ENCODE peak calls at places on chromosomes 6 and 20, in six cellular contexts. One of them, this sample, is unnamed.

GRCh38 chr6:75631847-75632246 is 30.2 kb downstream of the SENP6 start:
- ATAC-seq in GM12878: no peak
- ATAC-seq in upper lobe of left lung: no peak
- ATAC-seq in K562: peak; percentile 63
- ATAC-seq in HepG2: no peak
- ATAC-seq in Panc1: no peak
- ATAC-seq in this sample: no peak

GRCh38 chr6:36954262-36954931 is at the start of gene PI16:
- ATAC-seq in K562: peak; percentile 88
- ATAC-seq in GM12878: no peak
- ATAC-seq in upper lobe of left lung: peak; percentile 78
- ATAC-seq in Panc1: no peak
- ATAC-seq in HepG2: peak; percentile 28
- ATAC-seq in this sample: peak; percentile 64

GRCh38 chr6:151452750-151453427 is 963 bp upstream of the RMND1 start:
- ATAC-seq in Panc1: no peak
- ATAC-seq in upper lobe of left lung: peak; percentile 64
- ATAC-seq in HepG2: no peak
- ATAC-seq in K562: peak; percentile 59
- ATAC-seq in GM12878: no peak
- ATAC-seq in this sample: peak; percentile 20

GRCh38 chr6:129138739-129139405 is 255.9 kb downstream of the LAMA2 start:
- ATAC-seq in GM12878: no peak
- ATAC-seq in upper lobe of left lung: peak; percentile 46
- ATAC-seq in Panc1: no peak
- ATAC-seq in K562: no peak
- ATAC-seq in HepG2: no peak
- ATAC-seq in this sample: peak; percentile 88

GRCh38 chr6:117137711-117138110 is 127.6 kb upstream of the VGLL2 start:
- ATAC-seq in K562: no peak
- ATAC-seq in Panc1: no peak
- ATAC-seq in HepG2: no peak
- ATAC-seq in upper lobe of left lung: no peak
- ATAC-seq in GM12878: no peak
- ATAC-seq in this sample: no peak

GRCh38 chr20:31967830-31968249 is at the start of gene XKR7:
- ATAC-seq in HepG2: no peak
- ATAC-seq in K562: peak; percentile 25
- ATAC-seq in upper lobe of left lung: no peak
- ATAC-seq in GM12878: no peak
- ATAC-seq in Panc1: peak; percentile 26
- ATAC-seq in this sample: no peak

GRCh38 chr20:25605146-25605545 is 18.7 kb downstream of the NANP start:
- ATAC-seq in HepG2: no peak
- ATAC-seq in K562: no peak
- ATAC-seq in Panc1: no peak
- ATAC-seq in upper lobe of left lung: peak; percentile 39
- ATAC-seq in GM12878: no peak
- ATAC-seq in this sample: no peak

GRCh38 chr6:55137925-55138324 is 36.4 kb upstream of the HCRTR2 start:
- ATAC-seq in Panc1: no peak
- ATAC-seq in HepG2: no peak
- ATAC-seq in K562: no peak
- ATAC-seq in upper lobe of left lung: no peak
- ATAC-seq in GM12878: no peak
- ATAC-seq in this sample: no peak

GRCh38 chr20:35629432-35630145 is 14.0 kb downstream of the SPAG4 start:
- ATAC-seq in upper lobe of left lung: no peak
- ATAC-seq in K562: no peak
- ATAC-seq in HepG2: no peak
- ATAC-seq in GM12878: no peak
- ATAC-seq in Panc1: no peak
- ATAC-seq in this sample: no peak

GRCh38 chr6:32982702-32983492 is 14.5 kb downstream of the BRD2 start:
- ATAC-seq in K562: peak; percentile 2
- ATAC-seq in HepG2: peak; percentile 24
- ATAC-seq in Panc1: peak; percentile 18
- ATAC-seq in GM12878: peak; percentile 3
- ATAC-seq in upper lobe of left lung: no peak
- ATAC-seq in this sample: no peak

GRCh38 chr20:44768854-44769480 is 23.3 kb downstream of the KCNK15 start:
- ATAC-seq in HepG2: no peak
- ATAC-seq in K562: no peak
- ATAC-seq in upper lobe of left lung: no peak
- ATAC-seq in Panc1: no peak
- ATAC-seq in GM12878: no peak
- ATAC-seq in this sample: no peak

GRCh38 chr6:112141707-112142106 is 54.3 kb downstream of the FAM229B start:
- ATAC-seq in K562: no peak
- ATAC-seq in Panc1: no peak
- ATAC-seq in upper lobe of left lung: no peak
- ATAC-seq in GM12878: no peak
- ATAC-seq in HepG2: no peak
- ATAC-seq in this sample: no peak

GRCh38 chr6:12516070-12516469 is 200.5 kb upstream of the PHACTR1 start:
- ATAC-seq in HepG2: peak; percentile 60
- ATAC-seq in GM12878: peak; percentile 84
- ATAC-seq in K562: no peak
- ATAC-seq in Panc1: peak; percentile 53
- ATAC-seq in upper lobe of left lung: peak; percentile 42
- ATAC-seq in this sample: peak; percentile 36

GRCh38 chr6:142975272-142975805 is 30.4 kb upstream of the HIVEP2 start:
- ATAC-seq in Panc1: no peak
- ATAC-seq in K562: peak; percentile 88
- ATAC-seq in GM12878: no peak
- ATAC-seq in HepG2: peak; percentile 92
- ATAC-seq in upper lobe of left lung: no peak
- ATAC-seq in this sample: no peak

GRCh38 chr6:157748839-157749571 is 74.0 kb upstream of the SNX9 start:
- ATAC-seq in HepG2: no peak
- ATAC-seq in GM12878: no peak
- ATAC-seq in K562: no peak
- ATAC-seq in Panc1: no peak
- ATAC-seq in upper lobe of left lung: no peak
- ATAC-seq in this sample: no peak

GRCh38 chr6:145829950-145830349 is 15.4 kb upstream of the FBXO30 start:
- ATAC-seq in upper lobe of left lung: no peak
- ATAC-seq in GM12878: no peak
- ATAC-seq in HepG2: no peak
- ATAC-seq in K562: no peak
- ATAC-seq in Panc1: no peak
- ATAC-seq in this sample: no peak

GRCh38 chr6:19465760-19466159 is 371.4 kb upstream of the ID4 start:
- ATAC-seq in Panc1: peak; percentile 75
- ATAC-seq in upper lobe of left lung: peak; percentile 40
- ATAC-seq in HepG2: no peak
- ATAC-seq in GM12878: no peak
- ATAC-seq in K562: no peak
- ATAC-seq in this sample: peak; percentile 55

GRCh38 chr6:133297657-133298056 is 56.5 kb downstream of the EYA4 start:
- ATAC-seq in K562: no peak
- ATAC-seq in HepG2: no peak
- ATAC-seq in GM12878: no peak
- ATAC-seq in upper lobe of left lung: no peak
- ATAC-seq in Panc1: no peak
- ATAC-seq in this sample: no peak

GRCh38 chr6:134840086-134840485 is 109.8 kb downstream of the ALDH8A1 start:
- ATAC-seq in Panc1: no peak
- ATAC-seq in HepG2: peak; percentile 78
- ATAC-seq in GM12878: no peak
- ATAC-seq in K562: no peak
- ATAC-seq in upper lobe of left lung: no peak
- ATAC-seq in this sample: no peak

DNA sequence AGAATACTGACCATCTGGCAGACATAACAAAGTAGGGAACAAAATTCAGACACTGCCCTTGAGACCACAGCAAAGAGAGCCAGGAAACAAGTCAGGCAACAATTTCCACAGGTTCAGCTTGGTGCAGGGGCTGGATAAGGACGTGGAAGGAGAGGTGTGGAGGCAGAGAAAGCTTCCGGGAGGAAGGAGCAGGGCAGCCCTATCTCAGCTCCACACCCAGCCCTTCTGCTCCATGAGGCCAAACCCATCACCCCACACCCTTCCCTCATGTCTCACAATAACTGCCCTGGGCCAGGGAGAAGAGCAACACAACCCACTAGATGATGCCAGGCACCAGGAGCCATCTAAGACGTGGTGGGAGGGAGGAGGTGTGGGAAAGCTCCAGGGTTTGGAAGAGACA is 5.8 kb downstream of the SNHG17 start:
- ATAC-seq in K562: no peak
- ATAC-seq in GM12878: no peak
- ATAC-seq in Panc1: no peak
- ATAC-seq in HepG2: no peak
- ATAC-seq in upper lobe of left lung: no peak
- ATAC-seq in this sample: no peak
- TF ChIP-seq POLR2AphosphoS5 in K562: no peak
- TF ChIP-seq POLR2AphosphoS5 in GM12878: peak; percentile 33
- TF ChIP-seq POLR2AphosphoS5 in Panc1: no peak
- TF ChIP-seq POLR2AphosphoS5 in HepG2: no peak
- TF ChIP-seq POLR2AphosphoS5 in upper lobe of left lung: no peak
- TF ChIP-seq POLR2AphosphoS5 in this sample: no peak

DNA sequence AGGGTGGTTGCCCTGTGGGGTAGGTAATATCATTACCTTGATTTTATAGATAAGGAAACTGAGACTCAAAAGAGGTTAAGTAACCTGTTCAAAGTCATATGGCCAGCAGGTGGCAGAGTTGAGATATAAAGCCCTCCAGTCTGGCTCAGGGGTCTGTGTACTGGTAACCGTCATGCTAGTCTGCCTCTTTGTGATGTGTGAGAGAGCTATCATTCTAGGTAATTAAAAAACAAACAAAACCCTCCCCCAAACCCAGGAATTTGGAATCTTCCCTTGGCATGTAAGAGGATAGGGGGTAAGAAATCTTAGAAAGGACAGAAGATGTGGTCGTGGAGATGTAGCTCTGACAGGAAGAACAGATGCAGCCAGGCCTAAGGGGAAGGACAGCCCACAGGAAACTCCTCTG is 206.0 kb downstream of the CDC5L start:
- ATAC-seq in upper lobe of left lung: peak; percentile 56
- ATAC-seq in Panc1: peak; percentile 84
- ATAC-seq in GM12878: peak; percentile 93
- ATAC-seq in K562: peak; percentile 90
- ATAC-seq in HepG2: peak; percentile 84
- ATAC-seq in this sample: no peak
- TF ChIP-seq CTCF in upper lobe of left lung: no peak
- TF ChIP-seq CTCF in Panc1: peak; percentile 82
- TF ChIP-seq CTCF in GM12878: peak; percentile 56
- TF ChIP-seq CTCF in K562: peak; percentile 63
- TF ChIP-seq CTCF in HepG2: peak; percentile 66
- TF ChIP-seq CTCF in this sample: peak; percentile 45

GRCh38 chr20:63782051-63782471 is 42.5 kb downstream of the SLC2A4RG start:
- ATAC-seq in upper lobe of left lung: no peak
- ATAC-seq in HepG2: peak; percentile 84
- ATAC-seq in Panc1: no peak
- ATAC-seq in GM12878: peak; percentile 95
- ATAC-seq in K562: peak; percentile 48
- ATAC-seq in this sample: no peak

GRCh38 chr20:63785646-63786255 is 45.3 kb downstream of the ZBTB46 start:
- ATAC-seq in HepG2: no peak
- ATAC-seq in K562: no peak
- ATAC-seq in upper lobe of left lung: no peak
- ATAC-seq in GM12878: no peak
- ATAC-seq in Panc1: no peak
- ATAC-seq in this sample: no peak

GRCh38 chr20:63781181-63781580 is 41.6 kb downstream of the SLC2A4RG start:
- ATAC-seq in Panc1: no peak
- ATAC-seq in HepG2: no peak
- ATAC-seq in upper lobe of left lung: no peak
- ATAC-seq in GM12878: no peak
- ATAC-seq in K562: no peak
- ATAC-seq in this sample: no peak

GRCh38 chr20:63783970-63784369 is 44.4 kb downstream of the SLC2A4RG start:
- ATAC-seq in GM12878: no peak
- ATAC-seq in HepG2: no peak
- ATAC-seq in K562: no peak
- ATAC-seq in upper lobe of left lung: no peak
- ATAC-seq in Panc1: no peak
- ATAC-seq in this sample: no peak

GRCh38 chr20:63782521-63782971 is 43.0 kb downstream of the SLC2A4RG start:
- ATAC-seq in GM12878: no peak
- ATAC-seq in K562: no peak
- ATAC-seq in HepG2: no peak
- ATAC-seq in upper lobe of left lung: no peak
- ATAC-seq in Panc1: no peak
- ATAC-seq in this sample: no peak
- TF ChIP-seq POLR2AphosphoS5 in GM12878: no peak
- TF ChIP-seq POLR2AphosphoS5 in K562: no peak
- TF ChIP-seq POLR2AphosphoS5 in HepG2: no peak
- TF ChIP-seq POLR2AphosphoS5 in upper lobe of left lung: no peak
- TF ChIP-seq POLR2AphosphoS5 in Panc1: no peak
- TF ChIP-seq POLR2AphosphoS5 in this sample: no peak

GRCh38 chr20:49862607-49863200 is 50.1 kb downstream of the SLC9A8 start:
- ATAC-seq in HepG2: no peak
- ATAC-seq in upper lobe of left lung: no peak
- ATAC-seq in Panc1: no peak
- ATAC-seq in GM12878: no peak
- ATAC-seq in K562: no peak
- ATAC-seq in this sample: no peak
- TF ChIP-seq CTCF in HepG2: no peak
- TF ChIP-seq CTCF in upper lobe of left lung: no peak
- TF ChIP-seq CTCF in Panc1: no peak
- TF ChIP-seq CTCF in GM12878: no peak
- TF ChIP-seq CTCF in K562: no peak
- TF ChIP-seq CTCF in this sample: no peak

GRCh38 chr6:41935190-41935569 is 6.4 kb downstream of the CCND3 start:
- ATAC-seq in Panc1: peak; percentile 33
- ATAC-seq in HepG2: no peak
- ATAC-seq in K562: no peak
- ATAC-seq in upper lobe of left lung: no peak
- ATAC-seq in GM12878: no peak
- ATAC-seq in this sample: no peak
- TF ChIP-seq POLR2AphosphoS5 in Panc1: no peak
- TF ChIP-seq POLR2AphosphoS5 in HepG2: no peak
- TF ChIP-seq POLR2AphosphoS5 in K562: no peak
- TF ChIP-seq POLR2AphosphoS5 in upper lobe of left lung: no peak
- TF ChIP-seq POLR2AphosphoS5 in GM12878: no peak
- TF ChIP-seq POLR2AphosphoS5 in this sample: no peak

DNA sequence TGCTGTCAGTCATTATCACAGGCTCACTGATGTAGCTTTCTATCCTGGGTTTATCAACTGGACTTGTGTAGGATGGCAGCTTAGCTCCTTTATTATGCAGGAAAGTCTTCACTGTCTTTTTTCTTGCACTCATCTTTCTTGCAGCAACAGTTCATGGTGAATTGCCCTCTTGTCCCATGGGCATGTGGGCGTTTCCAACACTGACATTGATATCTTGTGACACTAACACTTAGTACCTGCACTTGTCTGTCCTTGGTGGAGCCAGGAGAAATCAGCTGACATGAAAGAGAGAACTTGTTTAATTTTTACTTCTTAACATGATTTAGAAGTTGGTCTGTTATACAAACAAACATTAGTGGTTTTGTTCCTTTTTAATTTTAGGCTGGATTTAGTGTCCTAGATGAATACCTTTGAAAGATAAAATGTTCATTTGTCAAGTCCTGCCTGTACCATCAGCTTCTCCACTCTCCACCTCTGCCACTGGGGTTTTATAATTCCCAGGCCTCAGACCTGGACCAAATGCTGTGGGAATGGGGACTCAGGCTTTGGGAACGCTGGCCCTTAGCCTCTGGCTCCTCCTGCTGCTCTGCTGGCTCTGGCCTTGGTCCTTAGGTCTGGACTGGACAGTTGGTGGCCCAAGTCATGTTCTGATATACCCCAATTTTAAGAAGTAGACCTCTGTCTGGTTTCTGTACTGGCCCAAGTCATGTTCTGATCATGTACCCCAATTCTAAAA is 161.0 kb upstream of the LAMP5 start:
- ATAC-seq in K562: no peak
- ATAC-seq in HepG2: no peak
- ATAC-seq in upper lobe of left lung: no peak
- ATAC-seq in GM12878: no peak
- ATAC-seq in Panc1: no peak
- ATAC-seq in this sample: no peak
- TF ChIP-seq CTCF in K562: no peak
- TF ChIP-seq CTCF in HepG2: peak; percentile 15
- TF ChIP-seq CTCF in upper lobe of left lung: no peak
- TF ChIP-seq CTCF in GM12878: no peak
- TF ChIP-seq CTCF in Panc1: no peak
- TF ChIP-seq CTCF in this sample: no peak